ENCODE peak calls at places on chromosome 2, in six cellular contexts. C, Z, E, R, T and O are unnamed samples.

GRCh38 chr2:98508690-98509054 is 64.0 kb downstream of the INPP4A start:
- DNase-seq in R (no peak), Z (no peak), T (no peak), C (peak), E (no peak), O (no peak)

GRCh38 chr2:81050580-81050979 is 746.0 kb upstream of the LRRTM1 start:
- DNase-seq in Z (no peak), R (no peak), T (no peak), E (no peak), C (no peak), O (no peak)

GRCh38 chr2:26883971-26884370 is 36.0 kb downstream of the DPYSL5 start:
- DNase-seq in R (peak), T (no peak), E (no peak), Z (no peak), C (no peak), O (no peak)

GRCh38 chr2:62505649-62506420 is at the start of gene TMEM17:
- DNase-seq in T (peak), R (peak), Z (peak), E (peak), C (peak), O (peak)

GRCh38 chr2:46315103-46315890 is 18.1 kb downstream of the EPAS1 start:
- DNase-seq in E (no peak), R (no peak), T (no peak), Z (peak), C (peak), O (peak)

GRCh38 chr2:46784278-46784677 is 131.3 kb downstream of the MCFD2 start:
- DNase-seq in T (no peak), R (no peak), E (no peak), C (no peak), Z (no peak), O (no peak)

GRCh38 chr2:119290859-119291587 is 67.4 kb downstream of the STEAP3 start:
- DNase-seq in R (peak), E (peak), C (peak), T (peak), Z (peak), O (peak)

GRCh38 chr2:11065833-11066232 is 89.4 kb upstream of the SLC66A3 start:
- DNase-seq in C (no peak), E (no peak), T (no peak), Z (no peak), R (no peak), O (no peak)

GRCh38 chr2:196482119-196483065 is 157.1 kb upstream of the CCDC150 start:
- DNase-seq in Z (no peak), E (no peak), T (no peak), C (no peak), R (no peak), O (no peak)

GRCh38 chr2:20224716-20225293 is at the start of gene SDC1:
- DNase-seq in C (no peak), T (peak), E (no peak), R (peak), Z (peak), O (peak)

GRCh38 chr2:204234879-204235278 is 298.3 kb downstream of the ICOS start:
- DNase-seq in E (no peak), Z (no peak), T (no peak), R (peak), C (no peak), O (no peak)

GRCh38 chr2:109206569-109207145 is 77.7 kb downstream of the SH3RF3 start:
- DNase-seq in C (no peak), Z (no peak), R (no peak), T (no peak), E (no peak), O (peak)

GRCh38 chr2:86366651-86367500 is 29.4 kb upstream of the REEP1 start:
- DNase-seq in C (no peak), R (no peak), Z (no peak), E (no peak), T (no peak), O (peak)

GRCh38 chr2:187500585-187501359 is 52.7 kb upstream of the CALCRL start:
- DNase-seq in Z (no peak), R (peak), E (no peak), T (no peak), C (no peak), O (no peak)

GRCh38 chr2:190359896-190360376 is 16.5 kb downstream of the INPP1 start:
- DNase-seq in C (peak), E (peak), R (peak), T (peak), Z (no peak), O (peak)

GRCh38 chr2:190585000-190585678 is 50.6 kb upstream of the NEMP2 start:
- DNase-seq in E (no peak), C (no peak), Z (no peak), R (no peak), T (no peak), O (no peak)

GRCh38 chr2:147607379-147607778 is 237.4 kb upstream of the ACVR2A start:
- DNase-seq in C (no peak), E (no peak), Z (no peak), T (no peak), R (no peak), O (no peak)

GRCh38 chr2:96251721-96252292 is 14.0 kb downstream of the TMEM127 start:
- DNase-seq in T (no peak), Z (peak), C (peak), R (no peak), E (peak), O (no peak)

GRCh38 chr2:223439184-223439583 is 163.0 kb downstream of the SCG2 start:
- DNase-seq in Z (no peak), T (no peak), E (no peak), C (no peak), R (no peak), O (no peak)

GRCh38 chr2:121044412-121044811 is 240.6 kb downstream of the TFCP2L1 start:
- DNase-seq in R (peak), T (no peak), C (no peak), E (no peak), Z (no peak), O (no peak)

GRCh38 chr2:145692971-145693478 is 1173.1 kb upstream of the ZEB2 start:
- DNase-seq in E (no peak), R (peak), T (no peak), C (peak), Z (no peak), O (no peak)

GRCh38 chr2:46067501-46068292 is 229.5 kb upstream of the EPAS1 start:
- DNase-seq in E (no peak), C (no peak), T (no peak), Z (no peak), R (no peak), O (no peak)

GRCh38 chr2:100971221-100971620 is 30.9 kb upstream of the RPL31 start:
- DNase-seq in T (no peak), E (no peak), C (no peak), R (no peak), Z (no peak), O (no peak)

GRCh38 chr2:77147154-77147553 is 375.0 kb downstream of the LRRTM4 start:
- DNase-seq in R (no peak), T (no peak), Z (no peak), C (no peak), E (no peak), O (no peak)

GRCh38 chr2:217825469-217826235 is 177.1 kb downstream of the TNS1 start:
- DNase-seq in E (no peak), C (no peak), R (no peak), T (no peak), Z (no peak), O (no peak)

GRCh38 chr2:226995625-226996041 is 159.8 kb downstream of the RHBDD1 start:
- DNase-seq in E (no peak), C (no peak), R (no peak), T (no peak), Z (peak), O (peak)

GRCh38 chr2:40164736-40165502 is 287.0 kb downstream of the SLC8A1 start:
- DNase-seq in Z (no peak), E (no peak), R (no peak), C (no peak), T (no peak), O (no peak)

GRCh38 chr2:75465317-75465998 is 95.3 kb downstream of the EVA1A start:
- DNase-seq in C (no peak), Z (no peak), E (no peak), T (no peak), R (peak), O (no peak)